ENCODE peak calls at places on chromosomes 11 and 22, in six cellular contexts. A, P, C, J, V and I are unnamed samples.

GRCh38 chr11:43567396-43567975 is 113.1 kb upstream of the HSD17B12 start:
- DNase-seq in A (no peak), P (no peak), C (peak), J (peak), V (no peak), I (no peak)

GRCh38 chr22:30947821-30948454 is 20.6 kb downstream of the MORC2 start:
- DNase-seq in A (no peak), P (peak), C (peak), J (peak), V (no peak), I (no peak)

GRCh38 chr11:117424781-117425180 is 97.1 kb downstream of the CEP164 start:
- DNase-seq in A (no peak), P (peak), C (no peak), J (peak), V (no peak), I (no peak)

GRCh38 chr22:22591348-22592299 is 32.6 kb upstream of the PRAME start:
- DNase-seq in A (no peak), P (no peak), C (no peak), J (peak), V (no peak), I (no peak)

GRCh38 chr22:50019316-50019715 is 6.8 kb upstream of the IL17REL start:
- DNase-seq in A (no peak), P (no peak), C (no peak), J (no peak), V (no peak), I (no peak)

GRCh38 chr11:92596596-92597317 is 372.1 kb downstream of the FAT3 start:
- DNase-seq in A (no peak), P (peak), C (no peak), J (no peak), V (no peak), I (no peak)

GRCh38 chr11:113796663-113797259 is 17.2 kb downstream of the CLDN25 start:
- DNase-seq in A (no peak), P (peak), C (peak), J (peak), V (no peak), I (peak)

GRCh38 chr22:47298017-47298820 is 535.8 kb downstream of the TBC1D22A start:
- DNase-seq in A (no peak), P (no peak), C (no peak), J (no peak), V (no peak), I (no peak)

GRCh38 chr11:117183724-117184349 is 5.3 kb downstream of the SIDT2 start:
- DNase-seq in A (peak), P (no peak), C (no peak), J (no peak), V (no peak), I (no peak)

GRCh38 chr11:46877580-46877979 is 31.5 kb upstream of the CKAP5 start:
- DNase-seq in A (no peak), P (no peak), C (no peak), J (no peak), V (no peak), I (no peak)

GRCh38 chr11:63020671-63021255 is 5.1 kb upstream of the SLC22A8 start:
- DNase-seq in A (no peak), P (no peak), C (no peak), J (no peak), V (no peak), I (no peak)

GRCh38 chr11:77146261-77147035 is 18.4 kb downstream of the MYO7A start:
- DNase-seq in A (no peak), P (no peak), C (no peak), J (no peak), V (no peak), I (no peak)

DNA sequence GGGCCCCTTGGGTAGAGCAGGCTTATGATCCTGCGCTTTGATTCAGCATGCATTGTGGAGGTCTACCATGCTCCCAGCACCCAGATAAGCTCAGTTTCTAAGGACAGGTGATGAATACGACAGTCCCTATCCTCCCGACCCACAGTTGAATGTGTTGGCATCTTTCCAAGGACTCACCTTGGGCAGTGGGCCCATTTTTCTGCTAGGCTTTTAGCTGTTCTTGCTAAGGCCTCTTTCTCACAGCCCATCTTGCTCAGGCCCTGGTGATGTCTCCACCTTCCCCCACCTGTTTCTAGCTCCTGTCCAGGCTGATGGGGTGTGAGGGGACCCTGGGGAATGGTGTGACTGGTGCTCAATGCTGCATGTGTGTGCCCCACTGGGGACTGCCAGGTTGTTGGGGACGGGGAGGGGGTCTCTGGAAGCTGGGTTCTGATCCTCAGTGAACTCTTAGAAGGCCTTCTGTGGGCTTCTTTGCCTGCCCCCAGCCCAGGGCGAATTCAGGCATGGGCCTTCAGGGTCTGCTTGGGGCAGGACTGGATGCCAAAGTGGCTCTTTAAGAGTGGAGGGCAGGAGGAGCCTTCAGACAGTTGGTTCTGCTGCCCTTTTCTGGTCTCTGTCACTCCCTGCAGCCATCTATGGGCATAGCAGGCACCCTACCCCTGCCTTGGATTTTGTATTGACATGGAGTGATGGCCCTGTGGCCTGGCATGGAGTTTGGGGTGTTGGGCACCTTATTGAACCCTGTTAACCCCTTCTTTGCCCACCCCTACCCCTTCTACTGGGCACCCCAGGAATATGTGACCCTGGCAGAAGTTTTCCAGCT is 33.1 kb downstream of the PHLDB1 start:
- DNase-seq in A (no peak), P (no peak), C (no peak), J (no peak), V (no peak), I (no peak)
- H3K27ac ChIP-seq in A (no peak), P (no peak), C (no peak), J (no peak), V (no peak), I (no peak)

GRCh38 chr11:65434667-65435179 is 12.1 kb downstream of the NEAT1 start:
- DNase-seq in A (no peak), P (no peak), C (no peak), J (no peak), V (peak), I (no peak)

GRCh38 chr11:65435981-65436411 is 13.4 kb downstream of the NEAT1 start:
- DNase-seq in A (no peak), P (peak), C (no peak), J (peak), V (peak), I (no peak)

GRCh38 chr11:65434057-65434666 is 11.6 kb downstream of the NEAT1 start:
- DNase-seq in A (no peak), P (no peak), C (no peak), J (peak), V (no peak), I (no peak)

GRCh38 chr11:65436412-65437032 is 13.9 kb downstream of the NEAT1 start:
- DNase-seq in A (no peak), P (peak), C (no peak), J (peak), V (peak), I (no peak)

DNA sequence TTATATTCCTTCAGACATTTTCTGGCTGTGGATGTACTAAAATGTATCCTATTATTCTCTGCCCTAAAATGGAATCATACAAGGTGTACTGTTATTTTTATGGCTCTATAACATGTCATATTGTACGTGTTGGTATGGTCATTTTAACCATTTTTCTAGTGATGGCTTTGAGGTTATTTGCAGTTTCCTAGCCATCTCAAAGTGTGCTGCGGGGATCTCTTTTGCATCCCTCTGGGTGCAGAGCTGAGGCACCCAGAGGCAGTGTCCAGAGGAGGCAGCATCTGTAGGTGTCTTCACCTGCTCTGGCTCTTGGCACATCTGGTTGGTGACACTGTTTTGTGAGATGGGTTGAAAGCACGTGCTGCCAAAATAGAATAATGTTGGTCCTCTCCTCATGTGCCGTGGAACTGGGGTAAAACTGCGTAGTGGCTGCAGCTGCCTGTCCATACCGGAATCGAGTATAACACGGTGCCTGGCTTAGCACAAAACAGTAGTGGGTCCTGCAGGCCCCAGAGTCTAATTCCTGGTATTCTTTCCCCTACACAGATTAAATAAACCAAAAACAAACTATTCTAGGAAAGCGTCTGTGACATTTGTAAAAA is 12.8 kb downstream of the NEAT1 start:
- DNase-seq in A (no peak), P (no peak), C (no peak), J (no peak), V (peak), I (no peak)
- H3K27ac ChIP-seq in A (no peak), P (no peak), C (no peak), J (no peak), V (no peak), I (no peak)

DNA sequence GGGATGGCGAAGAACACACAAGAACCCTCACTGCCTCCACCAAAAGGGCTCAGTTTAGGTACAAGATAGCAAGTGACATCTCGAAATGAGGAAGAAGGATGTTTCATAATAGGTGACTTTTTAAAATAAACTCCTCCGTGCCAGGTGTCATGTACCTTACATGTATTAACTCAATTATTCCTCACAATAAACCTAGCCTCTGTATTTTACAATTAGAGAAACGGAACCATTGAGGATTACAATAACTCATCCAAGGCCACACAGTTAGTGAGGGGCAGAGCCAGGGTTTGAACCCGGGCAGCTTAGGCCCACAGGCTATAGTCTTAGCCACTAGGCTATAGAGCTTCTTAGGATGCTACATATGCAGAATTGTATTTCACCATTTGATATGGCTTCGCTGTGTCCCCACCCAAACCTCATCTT is 965 bp upstream of the PAMR1 start:
- DNase-seq in A (no peak), P (peak), C (no peak), J (no peak), V (no peak), I (no peak)
- H3K27ac ChIP-seq in A (no peak), P (peak), C (no peak), J (no peak), V (no peak), I (no peak)

GRCh38 chr11:64371201-64371600 is 12.2 kb downstream of the RPS6KA4 start:
- DNase-seq in A (no peak), P (no peak), C (no peak), J (no peak), V (no peak), I (peak)

GRCh38 chr11:64376071-64376470 is 17.1 kb downstream of the RPS6KA4 start:
- DNase-seq in A (no peak), P (no peak), C (no peak), J (no peak), V (no peak), I (no peak)

GRCh38 chr11:64372802-64373597 is 14.0 kb downstream of the RPS6KA4 start:
- DNase-seq in A (no peak), P (no peak), C (no peak), J (no peak), V (no peak), I (peak)

GRCh38 chr11:64372021-64372420 is 13.1 kb downstream of the RPS6KA4 start:
- DNase-seq in A (no peak), P (no peak), C (no peak), J (no peak), V (no peak), I (no peak)

DNA sequence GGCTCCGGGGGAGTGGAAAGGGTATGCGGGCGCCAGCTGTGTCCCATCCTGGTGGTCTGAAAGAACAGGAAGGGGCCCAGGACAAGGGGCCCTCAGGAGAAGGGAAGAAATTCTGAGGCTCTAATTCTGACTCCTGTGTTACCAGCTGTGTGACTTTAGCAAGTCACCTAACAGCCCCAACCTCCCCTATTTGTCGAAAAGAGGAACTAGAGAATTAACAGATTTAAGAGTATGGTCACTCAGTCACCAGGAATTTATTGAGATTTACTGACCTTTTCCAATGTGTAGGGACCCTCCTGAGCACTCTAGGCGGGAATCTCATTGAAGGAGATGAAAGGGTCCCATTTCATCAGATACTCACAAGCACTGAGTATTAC is 14.6 kb downstream of the RPS6KA4 start:
- DNase-seq in A (no peak), P (no peak), C (no peak), J (no peak), V (no peak), I (no peak)
- H3K27ac ChIP-seq in A (no peak), P (no peak), C (no peak), J (no peak), V (no peak), I (no peak)

GRCh38 chr22:20424553-20424936 is 13.1 kb downstream of the SCARF2 start:
- DNase-seq in A (no peak), P (no peak), C (no peak), J (no peak), V (no peak), I (no peak)
- H3K27ac ChIP-seq in A (no peak), P (no peak), C (no peak), J (no peak), V (no peak), I (no peak)

DNA sequence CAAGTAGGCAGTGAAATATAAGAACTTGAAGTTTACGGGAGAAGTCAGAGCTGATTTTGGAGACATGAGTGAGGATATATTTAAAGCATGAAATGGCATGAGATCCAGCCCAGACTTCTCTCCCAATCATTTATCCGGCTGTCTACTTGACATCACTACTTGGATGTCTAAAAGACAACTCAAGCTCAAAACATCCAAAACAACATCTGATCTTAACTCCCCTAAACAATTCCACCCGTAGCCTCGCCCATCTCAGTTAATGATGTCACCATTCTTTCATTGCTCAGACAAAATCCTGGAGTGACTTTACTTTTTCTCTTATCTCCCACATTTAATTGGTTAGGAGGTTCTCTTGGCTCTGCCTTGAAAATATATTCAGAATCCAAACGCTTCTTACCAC is 44.5 kb downstream of the WEE1 start:
- DNase-seq in A (no peak), P (peak), C (no peak), J (no peak), V (no peak), I (no peak)
- H3K27ac ChIP-seq in A (no peak), P (no peak), C (no peak), J (no peak), V (no peak), I (peak)

GRCh38 chr11:120878781-120879180 is 145.1 kb upstream of the TBCEL start:
- DNase-seq in A (no peak), P (no peak), C (no peak), J (no peak), V (no peak), I (no peak)
- H3K27ac ChIP-seq in A (no peak), P (no peak), C (no peak), J (no peak), V (no peak), I (no peak)

GRCh38 chr11:123742334-123742733 is 874 bp upstream of the ZNF202 start:
- DNase-seq in A (no peak), P (no peak), C (peak), J (peak), V (no peak), I (no peak)
- H3K27ac ChIP-seq in A (no peak), P (no peak), C (peak), J (peak), V (no peak), I (no peak)

DNA sequence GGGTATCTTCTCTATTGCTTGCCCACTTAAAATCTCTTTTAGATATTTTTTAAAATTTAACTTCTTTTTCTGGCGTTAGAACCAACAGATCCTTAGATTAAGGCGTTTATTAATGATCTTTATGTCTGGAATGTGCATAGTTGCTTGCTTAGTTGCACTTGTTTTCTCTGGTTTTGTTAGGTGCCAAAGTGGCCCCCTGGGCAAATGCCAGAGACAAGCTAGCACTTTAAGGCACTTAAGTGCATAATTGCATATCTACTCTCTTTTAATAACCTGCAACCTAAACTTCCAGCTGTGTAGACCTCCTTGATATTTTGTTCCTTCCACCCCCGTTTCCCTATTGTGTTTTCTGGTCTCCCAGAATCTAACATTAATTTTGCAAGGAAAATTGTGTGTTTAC is 3.3 kb downstream of the RBM4 start:
- DNase-seq in A (no peak), P (no peak), C (no peak), J (no peak), V (no peak), I (no peak)
- H3K27ac ChIP-seq in A (no peak), P (no peak), C (peak), J (no peak), V (no peak), I (no peak)

GRCh38 chr22:42742940-42743339 is 22.3 kb upstream of the A4GALT start:
- DNase-seq in A (no peak), P (no peak), C (no peak), J (no peak), V (no peak), I (no peak)
- H3K27ac ChIP-seq in A (no peak), P (no peak), C (no peak), J (no peak), V (no peak), I (peak)